ENCODE peak calls at places on chromosomes 5 and 9, in nine cellular contexts. A, X, T, D, F, U, C, Q and N are unnamed samples.

GRCh38 chr5:38794986-38795385 is 50.8 kb upstream of the OSMR start:
- DNase-seq in A (no peak), X (no peak), T (no peak), D (no peak), F (no peak), U (no peak), C (no peak), Q (no peak), N (no peak)

GRCh38 chr5:7392401-7393024 is 3.4 kb upstream of the ADCY2 start:
- DNase-seq in A (no peak), X (no peak), T (no peak), D (no peak), F (no peak), U (peak; percentile 10), C (peak; percentile 5), Q (peak; percentile 32), N (no peak)

GRCh38 chr9:6692891-6693361 is 47.4 kb upstream of the GLDC start:
- DNase-seq in A (no peak), X (no peak), T (no peak), D (no peak), F (no peak), U (no peak), C (no peak), Q (no peak), N (no peak)

GRCh38 chr5:96624631-96625030 is 37.5 kb upstream of the CAST start:
- DNase-seq in A (no peak), X (no peak), T (no peak), D (no peak), F (no peak), U (no peak), C (no peak), Q (no peak), N (no peak)

GRCh38 chr5:97936246-97936645 is 753.2 kb upstream of the RIOK2 start:
- DNase-seq in A (no peak), X (no peak), T (no peak), D (no peak), F (no peak), U (no peak), C (no peak), Q (no peak), N (no peak)

GRCh38 chr9:134967547-134967930 is 49.8 kb upstream of the FCN1 start:
- DNase-seq in A (no peak), X (peak; percentile 57), T (no peak), D (no peak), F (no peak), U (no peak), C (no peak), Q (no peak), N (peak; percentile 81)

GRCh38 chr5:39794511-39794910 is 369.7 kb upstream of the DAB2 start:
- DNase-seq in A (no peak), X (no peak), T (no peak), D (no peak), F (no peak), U (no peak), C (no peak), Q (peak; percentile 60), N (no peak)

GRCh38 chr9:18124760-18125159 is 349.2 kb upstream of the ADAMTSL1 start:
- DNase-seq in A (no peak), X (no peak), T (no peak), D (no peak), F (no peak), U (no peak), C (no peak), Q (peak; percentile 39), N (no peak)

GRCh38 chr9:86720893-86721698 is 226.2 kb downstream of the GAS1 start:
- DNase-seq in A (no peak), X (no peak), T (no peak), D (no peak), F (no peak), U (no peak), C (peak; percentile 51), Q (no peak), N (no peak)

DNA sequence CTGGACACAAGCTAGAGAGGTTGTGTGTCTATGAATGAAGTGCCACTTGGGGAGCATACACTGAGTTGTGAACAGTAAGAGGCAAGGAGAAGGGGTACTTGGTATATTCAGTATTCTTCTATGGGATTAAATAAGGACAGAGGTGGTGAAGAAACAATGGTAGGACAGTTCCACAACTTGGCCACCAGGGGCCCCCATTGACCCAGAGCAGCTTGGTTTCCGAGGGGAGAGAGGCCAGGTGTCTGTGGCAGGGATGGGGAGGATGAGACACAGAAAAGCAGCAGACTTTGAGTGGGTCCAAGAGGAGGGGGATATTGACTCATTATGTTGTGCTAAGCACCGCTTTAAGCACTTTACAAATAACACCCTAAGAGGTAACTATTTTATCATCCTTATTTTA is 220.6 kb downstream of the MELK start:
- DNase-seq in A (no peak), X (no peak), T (no peak), D (no peak), F (no peak), U (no peak), C (no peak), Q (no peak), N (no peak)
- TF ChIP-seq CTCF in A (no peak), X (no peak), T (no peak), D (no peak), F (peak; percentile 32), U (no peak), C (peak; percentile 36), Q (peak; percentile 13), N (peak; percentile 58)

GRCh38 chr5:149140197-149141002 is 893 bp upstream of the ABLIM3 start:
- DNase-seq in A (no peak), X (no peak), T (no peak), D (no peak), F (no peak), U (no peak), C (no peak), Q (no peak), N (no peak)

GRCh38 chr5:149138182-149138923 is 2.9 kb upstream of the ABLIM3 start:
- DNase-seq in A (no peak), X (no peak), T (no peak), D (no peak), F (no peak), U (no peak), C (no peak), Q (no peak), N (no peak)

GRCh38 chr5:149141957-149142851 is 911 bp downstream of the ABLIM3 start:
- DNase-seq in A (peak; percentile 43), X (no peak), T (no peak), D (no peak), F (no peak), U (no peak), C (peak; percentile 79), Q (no peak), N (no peak)

GRCh38 chr5:149143470-149143869 is 2.2 kb downstream of the ABLIM3 start:
- DNase-seq in A (no peak), X (no peak), T (no peak), D (no peak), F (no peak), U (no peak), C (peak; percentile 57), Q (peak; percentile 49), N (no peak)

DNA sequence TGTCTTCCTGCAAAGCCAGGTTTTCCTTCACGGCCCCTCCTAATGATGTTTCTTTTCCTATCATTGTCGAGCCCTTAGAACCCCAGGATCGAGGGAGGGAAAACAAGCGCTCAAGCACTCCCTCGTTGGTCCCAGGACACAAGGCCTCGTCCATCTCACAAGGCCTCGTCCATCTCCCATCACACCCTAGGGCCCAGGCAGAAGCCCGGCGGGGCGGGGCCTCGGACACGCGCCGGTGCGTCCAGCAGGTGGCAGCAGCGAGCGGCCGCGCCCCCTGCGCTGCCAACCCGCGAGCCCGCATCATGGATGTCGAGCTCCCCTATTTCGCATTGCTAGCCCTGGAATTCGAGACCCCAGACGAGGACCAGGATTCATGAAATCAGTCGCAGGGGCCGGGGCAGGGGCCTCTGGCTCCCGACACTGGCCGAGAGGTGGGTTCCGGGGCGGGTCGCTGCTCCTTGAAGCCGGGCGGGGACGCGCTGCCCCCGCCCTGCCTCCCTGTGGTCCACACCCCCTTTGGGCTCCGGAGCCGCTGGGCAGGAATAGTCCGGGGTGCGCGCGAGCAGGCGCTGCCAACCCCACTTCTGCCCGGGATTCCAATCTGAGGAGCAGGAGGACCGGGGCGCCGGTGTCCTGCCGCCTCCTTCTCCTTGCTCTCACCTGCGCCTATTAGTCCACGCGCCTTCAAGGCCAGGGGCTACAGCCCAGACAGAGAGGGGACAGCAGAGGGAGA is at the start of gene ABLIM3:
- DNase-seq in A (peak; percentile 82), X (peak; percentile 95), T (peak; percentile 85), D (peak; percentile 60), F (peak; percentile 66), U (peak; percentile 88), C (peak; percentile 85), Q (peak; percentile 70), N (peak; percentile 75)
- TF ChIP-seq CTCF in A (peak; percentile 97), X (peak; percentile 98), T (peak; percentile 92), D (peak; percentile 72), F (peak; percentile 51), U (peak; percentile 92), C (peak; percentile 99), Q (peak; percentile 81), N (peak; percentile 99)

GRCh38 chr5:150114102-150114641 is 27.8 kb upstream of the CSF1R start:
- DNase-seq in A (no peak), X (no peak), T (no peak), D (no peak), F (no peak), U (no peak), C (no peak), Q (no peak), N (no peak)
- TF ChIP-seq CTCF in A (no peak), X (no peak), T (no peak), D (no peak), F (no peak), U (no peak), C (no peak), Q (no peak), N (peak; percentile 26)

GRCh38 chr5:138654281-138654867 is 79.2 kb upstream of the HSPA9 start:
- DNase-seq in A (no peak), X (peak; percentile 13), T (peak; percentile 53), D (no peak), F (peak; percentile 59), U (no peak), C (no peak), Q (peak; percentile 70), N (no peak)

GRCh38 chr5:138655530-138656245 is 80.5 kb upstream of the HSPA9 start:
- DNase-seq in A (no peak), X (no peak), T (no peak), D (no peak), F (no peak), U (no peak), C (peak; percentile 63), Q (no peak), N (peak; percentile 27)

GRCh38 chr5:138651767-138652117 is 76.5 kb upstream of the HSPA9 start:
- DNase-seq in A (no peak), X (no peak), T (no peak), D (no peak), F (no peak), U (no peak), C (no peak), Q (no peak), N (no peak)

GRCh38 chr5:138650999-138651766 is 76.0 kb upstream of the HSPA9 start:
- DNase-seq in A (no peak), X (peak; percentile 58), T (no peak), D (no peak), F (no peak), U (no peak), C (no peak), Q (no peak), N (no peak)

DNA sequence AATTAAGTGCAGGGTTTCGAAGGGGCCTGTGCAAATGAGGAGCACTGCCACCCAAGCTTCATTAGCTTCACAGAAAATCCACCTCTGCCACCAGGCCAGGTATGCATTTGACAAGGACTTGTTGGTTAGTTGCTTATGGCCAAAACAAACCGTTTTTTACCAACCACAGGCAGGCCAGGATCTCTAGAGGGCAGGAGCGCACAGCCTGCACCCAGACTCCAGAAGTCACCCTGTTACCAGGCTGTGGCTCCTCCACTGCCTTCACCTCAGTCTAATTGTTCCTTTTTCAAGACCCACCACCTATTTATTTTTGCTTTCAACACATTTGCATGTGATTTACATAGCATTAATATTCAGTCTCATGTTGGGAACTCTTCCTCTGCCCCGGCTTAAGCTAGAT is 78.3 kb upstream of the HSPA9 start:
- DNase-seq in A (no peak), X (peak; percentile 8), T (no peak), D (no peak), F (no peak), U (no peak), C (peak; percentile 66), Q (no peak), N (no peak)
- TF ChIP-seq CTCF in A (peak; percentile 54), X (no peak), T (no peak), D (no peak), F (peak; percentile 25), U (peak; percentile 31), C (peak; percentile 51), Q (peak; percentile 46), N (peak; percentile 62)